ENCODE peak calls at places on chromosome 21, in six cellular contexts. Z is activated CD8-positive, alpha-beta T cell treated with anti-CD3 and anti-CD28 coated beads for 36 hours; H is breast epithelium; B is psoas muscle; X is foreskin fibroblast; T is WTC11. W is an unnamed sample.

GRCh38 chr21:32994305-32994704 is 31.4 kb upstream of the OLIG2 start:
- DNase-seq in X (peak), H (no peak), T (no peak), Z (no peak), B (no peak), W (no peak)

GRCh38 chr21:39003982-39004775 is 179.1 kb downstream of the PSMG1 start:
- DNase-seq in B (no peak), X (peak), Z (peak), H (no peak), T (no peak), W (no peak)

GRCh38 chr21:46379691-46380090 is 55.7 kb downstream of the PCNT start:
- DNase-seq in B (no peak), H (no peak), Z (no peak), X (no peak), T (no peak), W (no peak)

GRCh38 chr21:46234436-46234950 is 5.9 kb upstream of the LSS start:
- DNase-seq in Z (no peak), X (no peak), B (no peak), T (no peak), H (no peak), W (no peak)

GRCh38 chr21:18913914-18914313 is 510.3 kb upstream of the TMPRSS15 start:
- DNase-seq in B (no peak), X (no peak), T (peak), H (no peak), Z (no peak), W (no peak)

GRCh38 chr21:42411197-42411869 is 7.6 kb downstream of the UBASH3A start:
- DNase-seq in B (no peak), H (no peak), T (peak), Z (peak), X (no peak), W (no peak)

GRCh38 chr21:42315296-42315891 is at the start of gene TFF3:
- DNase-seq in H (no peak), Z (no peak), X (no peak), T (no peak), B (no peak), W (no peak)

GRCh38 chr21:24118738-24119470 is 1488.4 kb downstream of the MRPL39 start:
- DNase-seq in Z (no peak), X (no peak), H (no peak), B (no peak), T (no peak), W (no peak)

GRCh38 chr21:45945868-45946210 is 35.7 kb upstream of the COL6A1 start:
- DNase-seq in Z (no peak), X (no peak), H (no peak), B (no peak), T (no peak), W (no peak)

GRCh38 chr21:39461419-39461818 is 9.6 kb downstream of the SH3BGR start:
- DNase-seq in B (no peak), Z (peak), X (no peak), T (no peak), H (no peak), W (peak)

GRCh38 chr21:34916446-34916845 is 132.7 kb downstream of the RUNX1 start:
- DNase-seq in Z (no peak), T (no peak), B (no peak), H (no peak), X (peak), W (no peak)

GRCh38 chr21:44767834-44768831 is 33.5 kb downstream of the UBE2G2 start:
- DNase-seq in Z (no peak), T (no peak), B (no peak), X (no peak), H (no peak), W (no peak)

GRCh38 chr21:45031231-45032191 is 42.9 kb upstream of the ADARB1 start:
- DNase-seq in B (no peak), Z (no peak), X (no peak), T (no peak), H (no peak), W (no peak)

GRCh38 chr21:44523567-44524181 is 16.3 kb downstream of the KRTAP10-1 start:
- DNase-seq in T (no peak), Z (no peak), H (no peak), X (no peak), B (no peak), W (no peak)

GRCh38 chr21:18468775-18469174 is 65.2 kb upstream of the TMPRSS15 start:
- DNase-seq in B (no peak), X (no peak), H (no peak), Z (no peak), T (no peak), W (no peak)

GRCh38 chr21:45241357-45241756 is 46.3 kb downstream of the POFUT2 start:
- DNase-seq in X (no peak), Z (no peak), T (no peak), H (no peak), B (no peak), W (peak)

GRCh38 chr21:35811115-35811806 is 249.1 kb downstream of the SETD4 start:
- DNase-seq in B (no peak), X (no peak), H (no peak), Z (no peak), T (peak), W (no peak)

GRCh38 chr21:18801468-18801867 is 397.9 kb upstream of the TMPRSS15 start:
- DNase-seq in T (peak), B (no peak), H (no peak), X (no peak), Z (no peak), W (no peak)

GRCh38 chr21:28397040-28397439 is 595.6 kb downstream of the LTN1 start:
- DNase-seq in Z (no peak), X (peak), T (no peak), B (no peak), H (no peak), W (no peak)

GRCh38 chr21:28402616-28402989 is 590.1 kb downstream of the LTN1 start:
- DNase-seq in Z (no peak), H (no peak), X (peak), B (no peak), T (no peak), W (no peak)
- TF ChIP-seq CTCF in Z (no peak), H (no peak), X (no peak), B (no peak), T (no peak), W (no peak)

GRCh38 chr21:26846036-26846931 is 1.1 kb upstream of the ADAMTS1 start:
- DNase-seq in B (peak), Z (peak), H (peak), X (peak), T (peak), W (no peak)

GRCh38 chr21:26845750-26846035 is 484 bp upstream of the ADAMTS1 start:
- DNase-seq in X (no peak), H (no peak), Z (no peak), T (no peak), B (no peak), W (no peak)

GRCh38 chr21:26843912-26844257 is 1.3 kb downstream of the ADAMTS1 start:
- DNase-seq in B (no peak), H (no peak), T (no peak), Z (no peak), X (peak), W (no peak)

GRCh38 chr21:26844258-26845065 is 747 bp downstream of the ADAMTS1 start:
- DNase-seq in H (peak), B (peak), Z (no peak), T (peak), X (peak), W (no peak)

GRCh38 chr21:26845066-26845749 is at the start of gene ADAMTS1:
- DNase-seq in H (peak), T (peak), Z (peak), X (peak), B (peak), W (peak)
- TF ChIP-seq CTCF in H (no peak), T (no peak), Z (no peak), X (peak), B (peak), W (no peak)

GRCh38 chr21:15843766-15844165 is 114.0 kb downstream of the USP25 start:
- DNase-seq in H (no peak), X (no peak), B (no peak), Z (no peak), T (no peak), W (no peak)

GRCh38 chr21:15840406-15840805 is 110.6 kb downstream of the USP25 start:
- DNase-seq in H (no peak), X (no peak), T (no peak), B (no peak), Z (no peak), W (no peak)

GRCh38 chr21:15839601-15840000 is 109.8 kb downstream of the USP25 start:
- DNase-seq in X (no peak), B (no peak), T (no peak), Z (no peak), H (no peak), W (no peak)

GRCh38 chr21:15842565-15842880 is 112.7 kb downstream of the USP25 start:
- DNase-seq in B (no peak), Z (no peak), X (no peak), H (no peak), T (no peak), W (no peak)

GRCh38 chr21:15841856-15842564 is 112.2 kb downstream of the USP25 start:
- DNase-seq in X (peak), H (no peak), T (no peak), B (no peak), Z (no peak), W (no peak)
- TF ChIP-seq CTCF in X (no peak), H (no peak), T (no peak), B (no peak), Z (no peak), W (no peak)

GRCh38 chr21:41068411-41069304 is 99.3 kb upstream of the BACE2 start:
- DNase-seq in H (peak), Z (peak), B (peak), X (peak), T (peak), W (peak)
- TF ChIP-seq CTCF in H (peak), Z (peak), B (peak), X (peak), T (peak), W (peak)

DNA sequence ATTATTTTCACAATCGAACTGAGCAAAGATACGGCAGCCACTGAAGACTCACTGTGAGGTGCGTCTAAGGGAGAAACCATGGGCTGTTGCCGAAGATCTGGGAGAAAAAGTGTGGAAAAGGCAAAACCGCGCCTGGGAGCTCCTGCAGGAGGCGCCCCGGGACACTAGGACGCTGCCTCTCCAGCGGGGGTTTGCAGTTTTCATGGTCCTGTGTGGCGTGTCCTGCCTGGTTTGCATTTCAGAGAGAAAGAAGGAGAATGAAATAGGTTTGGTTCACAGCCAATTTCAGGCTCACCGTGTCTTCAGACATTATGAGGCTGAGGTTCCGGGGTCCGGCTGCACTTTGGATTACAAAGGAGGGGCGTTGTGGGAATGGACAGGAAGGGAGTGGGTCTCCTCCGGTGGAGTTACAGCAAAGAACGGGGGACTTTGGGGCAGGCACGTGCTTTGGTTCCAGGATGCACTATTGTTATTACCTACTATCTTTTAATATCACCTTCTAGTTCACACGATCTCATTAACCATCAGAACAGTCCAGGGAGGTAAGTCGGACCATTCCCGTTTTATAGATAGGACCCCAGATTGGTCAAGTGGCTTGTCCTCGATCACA is 179.8 kb downstream of the DYRK1A start:
- DNase-seq in X (no peak), T (no peak), Z (no peak), H (no peak), B (no peak), W (no peak)
- TF ChIP-seq CTCF in X (no peak), T (no peak), Z (no peak), H (no peak), B (no peak), W (no peak)

W was measured in esophagus muscularis mucosa.